ENCODE peak calls at places on chromosomes 6 and 20, in five cellular contexts. One of them, this sample, is unnamed.

GRCh38 chr20:3732327-3733118 is at the start of gene HSPA12B:
- DNase-seq in NCI-H1417: no peak
- DNase-seq in neural crest cell: no peak
- DNase-seq in HFF-Myc: no peak
- DNase-seq in activated naive CD4-positive, alpha-beta T cell treated with anti-CD3 and anti-CD28 coated beads, Interleukin-2, amount 50 U/mL, for 16 hours: no peak
- DNase-seq in this sample: no peak

GRCh38 chr6:18477301-18477941 is 90.3 kb downstream of the RNF144B start:
- DNase-seq in NCI-H1417: peak; percentile 7
- DNase-seq in neural crest cell: no peak
- DNase-seq in HFF-Myc: no peak
- DNase-seq in activated naive CD4-positive, alpha-beta T cell treated with anti-CD3 and anti-CD28 coated beads, Interleukin-2, amount 50 U/mL, for 16 hours: no peak
- DNase-seq in this sample: no peak

GRCh38 chr6:5457983-5458683 is 196.8 kb downstream of the FARS2 start:
- DNase-seq in NCI-H1417: peak; percentile 7
- DNase-seq in neural crest cell: no peak
- DNase-seq in HFF-Myc: no peak
- DNase-seq in activated naive CD4-positive, alpha-beta T cell treated with anti-CD3 and anti-CD28 coated beads, Interleukin-2, amount 50 U/mL, for 16 hours: no peak
- DNase-seq in this sample: peak; percentile 36

GRCh38 chr6:134669531-134669930 is 280.4 kb downstream of the ALDH8A1 start:
- DNase-seq in NCI-H1417: peak; percentile 42
- DNase-seq in neural crest cell: no peak
- DNase-seq in HFF-Myc: no peak
- DNase-seq in activated naive CD4-positive, alpha-beta T cell treated with anti-CD3 and anti-CD28 coated beads, Interleukin-2, amount 50 U/mL, for 16 hours: no peak
- DNase-seq in this sample: no peak

GRCh38 chr6:139019722-139020121 is 8.8 kb upstream of the ABRACL start:
- DNase-seq in NCI-H1417: no peak
- DNase-seq in neural crest cell: no peak
- DNase-seq in HFF-Myc: no peak
- DNase-seq in activated naive CD4-positive, alpha-beta T cell treated with anti-CD3 and anti-CD28 coated beads, Interleukin-2, amount 50 U/mL, for 16 hours: no peak
- DNase-seq in this sample: no peak

GRCh38 chr6:100464910-100465700 is at the start of gene SIM1:
- DNase-seq in NCI-H1417: no peak
- DNase-seq in neural crest cell: peak; percentile 58
- DNase-seq in HFF-Myc: peak; percentile 90
- DNase-seq in activated naive CD4-positive, alpha-beta T cell treated with anti-CD3 and anti-CD28 coated beads, Interleukin-2, amount 50 U/mL, for 16 hours: peak; percentile 12
- DNase-seq in this sample: no peak

GRCh38 chr6:33696538-33697518 is 14.7 kb downstream of the UQCC2 start:
- DNase-seq in NCI-H1417: peak; percentile 15
- DNase-seq in neural crest cell: no peak
- DNase-seq in HFF-Myc: peak; percentile 27
- DNase-seq in activated naive CD4-positive, alpha-beta T cell treated with anti-CD3 and anti-CD28 coated beads, Interleukin-2, amount 50 U/mL, for 16 hours: no peak
- DNase-seq in this sample: no peak

GRCh38 chr6:14984454-14984853 is 261.4 kb upstream of the JARID2 start:
- DNase-seq in NCI-H1417: peak; percentile 1
- DNase-seq in neural crest cell: no peak
- DNase-seq in HFF-Myc: no peak
- DNase-seq in activated naive CD4-positive, alpha-beta T cell treated with anti-CD3 and anti-CD28 coated beads, Interleukin-2, amount 50 U/mL, for 16 hours: no peak
- DNase-seq in this sample: no peak

GRCh38 chr20:6381887-6382286 is 259.1 kb upstream of the FERMT1 start:
- DNase-seq in NCI-H1417: no peak
- DNase-seq in neural crest cell: no peak
- DNase-seq in HFF-Myc: no peak
- DNase-seq in activated naive CD4-positive, alpha-beta T cell treated with anti-CD3 and anti-CD28 coated beads, Interleukin-2, amount 50 U/mL, for 16 hours: no peak
- DNase-seq in this sample: no peak

GRCh38 chr6:135114355-135115145 is 59.9 kb upstream of the HBS1L start:
- DNase-seq in NCI-H1417: no peak
- DNase-seq in neural crest cell: no peak
- DNase-seq in HFF-Myc: no peak
- DNase-seq in activated naive CD4-positive, alpha-beta T cell treated with anti-CD3 and anti-CD28 coated beads, Interleukin-2, amount 50 U/mL, for 16 hours: peak; percentile 49
- DNase-seq in this sample: no peak

GRCh38 chr6:105587349-105588115 is 184.7 kb upstream of the PREP start:
- DNase-seq in NCI-H1417: no peak
- DNase-seq in neural crest cell: no peak
- DNase-seq in HFF-Myc: no peak
- DNase-seq in activated naive CD4-positive, alpha-beta T cell treated with anti-CD3 and anti-CD28 coated beads, Interleukin-2, amount 50 U/mL, for 16 hours: no peak
- DNase-seq in this sample: peak; percentile 86

GRCh38 chr6:11096109-11096508 is 2.5 kb downstream of the SMIM13 start:
- DNase-seq in NCI-H1417: no peak
- DNase-seq in neural crest cell: no peak
- DNase-seq in HFF-Myc: no peak
- DNase-seq in activated naive CD4-positive, alpha-beta T cell treated with anti-CD3 and anti-CD28 coated beads, Interleukin-2, amount 50 U/mL, for 16 hours: no peak
- DNase-seq in this sample: peak; percentile 29

GRCh38 chr20:15278041-15278440 is 940.6 kb upstream of the FLRT3 start:
- DNase-seq in NCI-H1417: no peak
- DNase-seq in neural crest cell: no peak
- DNase-seq in HFF-Myc: no peak
- DNase-seq in activated naive CD4-positive, alpha-beta T cell treated with anti-CD3 and anti-CD28 coated beads, Interleukin-2, amount 50 U/mL, for 16 hours: no peak
- DNase-seq in this sample: peak; percentile 56

GRCh38 chr20:23147964-23148720 is 62.0 kb upstream of the CD93 start:
- DNase-seq in NCI-H1417: no peak
- DNase-seq in neural crest cell: no peak
- DNase-seq in HFF-Myc: no peak
- DNase-seq in activated naive CD4-positive, alpha-beta T cell treated with anti-CD3 and anti-CD28 coated beads, Interleukin-2, amount 50 U/mL, for 16 hours: no peak
- DNase-seq in this sample: peak; percentile 56

GRCh38 chr6:16239090-16239797 is 857 bp downstream of the GMPR start:
- DNase-seq in NCI-H1417: no peak
- DNase-seq in neural crest cell: no peak
- DNase-seq in HFF-Myc: no peak
- DNase-seq in activated naive CD4-positive, alpha-beta T cell treated with anti-CD3 and anti-CD28 coated beads, Interleukin-2, amount 50 U/mL, for 16 hours: no peak
- DNase-seq in this sample: peak; percentile 22

This sample was measured in epithelial cell of prostate.